ENCODE peak calls at places on chromosome 18, in five cellular contexts. A is lower leg skin, N is BJ, X is HFFc6, D is nephron progenitor cell. L is an unnamed sample.

GRCh38 chr18:53567935-53568574 is 656.4 kb downstream of the MBD2 start:
- DNase-seq in A (no peak), N (peak; percentile 1), X (peak; percentile 33), D (peak; percentile 11), L (peak; percentile 3)

GRCh38 chr18:12776821-12777471 is 74.1 kb downstream of the PSMG2 start:
- DNase-seq in A (no peak), N (no peak), X (no peak), D (no peak), L (no peak)

GRCh38 chr18:80034068-80034851 is at the start of gene RBFA:
- DNase-seq in A (peak; percentile 98), N (peak; percentile 82), X (peak; percentile 98), D (peak; percentile 100), L (peak; percentile 90)

GRCh38 chr18:55152801-55153200 is 193.5 kb upstream of the CCDC68 start:
- DNase-seq in A (no peak), N (no peak), X (peak; percentile 21), D (no peak), L (no peak)

GRCh38 chr18:78884502-78884901 is 95.1 kb upstream of the SALL3 start:
- DNase-seq in A (no peak), N (no peak), X (no peak), D (no peak), L (no peak)

GRCh38 chr18:30406728-30407127 is 635.8 kb downstream of the DSC3 start:
- DNase-seq in A (no peak), N (no peak), X (no peak), D (no peak), L (no peak)

GRCh38 chr18:35178260-35178659 is 62.6 kb upstream of the ZNF397 start:
- DNase-seq in A (peak; percentile 40), N (no peak), X (peak; percentile 43), D (no peak), L (peak; percentile 17)

GRCh38 chr18:22324191-22325131 is 93.3 kb downstream of the CTAGE1 start:
- DNase-seq in A (no peak), N (no peak), X (no peak), D (peak; percentile 72), L (no peak)

GRCh38 chr18:46318356-46318755 is 214.2 kb downstream of the HAUS1 start:
- DNase-seq in A (no peak), N (no peak), X (no peak), D (no peak), L (no peak)

GRCh38 chr18:54726143-54726542 is 102.1 kb upstream of the RAB27B start:
- DNase-seq in A (no peak), N (no peak), X (no peak), D (no peak), L (no peak)

GRCh38 chr18:12621737-12622306 is 36.1 kb downstream of the SPIRE1 start:
- DNase-seq in A (no peak), N (no peak), X (peak; percentile 86), D (no peak), L (no peak)

GRCh38 chr18:11800947-11801346 is 50.3 kb upstream of the CHMP1B start:
- DNase-seq in A (no peak), N (no peak), X (no peak), D (no peak), L (no peak)

GRCh38 chr18:44290366-44290855 is 390.3 kb upstream of the SETBP1 start:
- DNase-seq in A (no peak), N (no peak), X (no peak), D (no peak), L (no peak)

GRCh38 chr18:13372405-13372995 is 153.9 kb downstream of the LDLRAD4 start:
- DNase-seq in A (no peak), N (no peak), X (no peak), D (no peak), L (no peak)

GRCh38 chr18:35949090-35949489 is 23.4 kb upstream of the RMP24 start:
- DNase-seq in A (no peak), N (no peak), X (no peak), D (no peak), L (no peak)

GRCh38 chr18:12376718-12377555 is at the start of gene AFG3L2:
- DNase-seq in A (peak; percentile 100), N (peak; percentile 90), X (peak; percentile 98), D (peak; percentile 100), L (peak; percentile 92)

GRCh38 chr18:69580107-69580506 is 179.4 kb downstream of the DOK6 start:
- DNase-seq in A (no peak), N (no peak), X (no peak), D (no peak), L (no peak)

GRCh38 chr18:44742741-44743311 is 62.1 kb downstream of the SETBP1 start:
- DNase-seq in A (no peak), N (peak; percentile 35), X (no peak), D (no peak), L (peak; percentile 18)

GRCh38 chr18:74082476-74083070 is 65.1 kb downstream of the FBXO15 start:
- DNase-seq in A (no peak), N (peak; percentile 4), X (peak; percentile 65), D (peak; percentile 52), L (peak; percentile 2)

DNA sequence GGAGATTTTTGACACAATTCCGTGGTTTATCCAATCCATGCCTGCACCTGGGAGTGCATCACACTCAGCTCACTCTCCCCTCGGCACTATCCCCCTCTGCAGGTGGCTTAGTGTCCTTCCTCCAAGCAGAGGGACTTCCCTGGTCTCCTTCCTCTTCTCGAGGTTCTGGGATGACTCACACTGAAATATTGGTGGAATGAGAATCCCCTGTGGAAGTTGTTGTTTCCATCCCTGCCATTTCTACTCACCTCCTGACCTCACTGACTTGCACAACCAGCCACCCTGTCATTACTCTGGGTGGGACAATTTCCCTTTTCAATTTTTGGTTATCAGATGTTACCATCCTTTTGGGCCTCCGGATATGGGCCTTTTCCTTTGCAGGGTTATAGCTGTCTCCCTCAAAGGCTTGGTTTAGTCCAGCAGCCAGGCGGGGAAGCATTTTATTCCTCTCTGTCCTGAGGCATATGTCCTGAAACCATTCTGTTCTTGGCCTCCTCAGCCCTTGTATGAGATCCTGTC is 59.9 kb downstream of the PTPRM start:
- DNase-seq in A (no peak), N (no peak), X (peak; percentile 70), D (no peak), L (no peak)
- TF ChIP-seq CTCF in A (no peak), N (peak; percentile 51), X (peak; percentile 66), D (no peak), L (peak; percentile 54)

DNA sequence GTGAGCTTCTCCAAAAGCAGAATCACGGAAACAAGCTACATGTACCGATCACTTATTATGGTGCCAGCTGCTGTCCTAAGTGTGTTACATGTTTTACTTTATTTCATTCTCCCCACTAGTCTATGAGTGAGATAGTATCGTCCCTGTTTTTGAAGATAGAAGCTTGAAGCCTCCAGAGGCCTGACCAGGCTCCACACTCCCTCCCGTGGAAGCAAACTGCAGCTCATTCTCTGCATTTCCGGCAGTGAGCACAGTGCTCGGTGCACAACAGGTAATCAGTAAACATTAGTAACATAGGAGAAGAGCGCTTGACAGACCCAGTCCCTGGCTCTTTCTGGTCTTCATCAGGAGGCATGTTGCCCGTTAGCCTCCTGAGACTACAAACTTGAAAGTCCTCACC is 72.9 kb downstream of the ZBTB7C start:
- DNase-seq in A (no peak), N (no peak), X (peak; percentile 10), D (no peak), L (no peak)
- TF ChIP-seq CTCF in A (no peak), N (no peak), X (no peak), D (no peak), L (no peak)

GRCh38 chr18:23703057-23703986 is 14.1 kb downstream of the LAMA3 start:
- DNase-seq in A (no peak), N (no peak), X (peak; percentile 71), D (no peak), L (no peak)
- TF ChIP-seq CTCF in A (no peak), N (peak; percentile 62), X (peak; percentile 85), D (peak; percentile 22), L (peak; percentile 64)

DNA sequence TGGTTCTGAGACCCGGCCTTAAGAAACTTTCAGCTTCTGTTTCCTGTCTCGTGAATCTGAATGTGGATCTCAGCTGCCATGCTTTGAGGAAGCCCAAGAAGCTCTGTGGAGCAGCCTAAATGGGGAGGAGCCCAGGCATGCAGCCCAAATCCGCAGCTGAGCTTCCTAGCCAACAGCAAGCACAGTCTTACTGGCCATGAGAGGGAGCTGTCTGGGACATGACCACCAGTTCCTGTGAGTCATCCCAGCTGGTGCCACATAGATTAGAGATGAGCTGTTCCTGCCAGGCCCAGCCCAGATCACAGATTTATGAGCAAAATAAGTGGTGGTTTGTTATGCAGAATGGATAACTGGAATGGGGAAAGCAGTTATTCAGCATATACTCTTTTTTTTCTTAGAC is 224.4 kb upstream of the APCDD1 start:
- DNase-seq in A (no peak), N (peak; percentile 71), X (peak; percentile 94), D (no peak), L (peak; percentile 78)
- TF ChIP-seq CTCF in A (no peak), N (peak; percentile 54), X (peak; percentile 72), D (no peak), L (peak; percentile 53)

GRCh38 chr18:63969965-63970802 is at the start of gene SERPINB8:
- DNase-seq in A (peak; percentile 94), N (peak; percentile 80), X (peak; percentile 95), D (peak; percentile 90), L (peak; percentile 85)
- TF ChIP-seq CTCF in A (no peak), N (no peak), X (no peak), D (no peak), L (no peak)

L was measured in AG09309.